ENCODE peak calls at places on chromosomes 1 and 21, in six cellular contexts. One of them, this sample, is unnamed.
A peak's percentile ranks its signal among the peaks of the same experiment; 100 is the strongest.

GRCh38 chr1:216846339-216846738 is 123.1 kb upstream of the ESRRG start:
- DNase-seq in neural progenitor cell: no peak
- DNase-seq in lower lobe of right lung: no peak
- DNase-seq in NT2/D1: no peak
- DNase-seq in body of pancreas: no peak
- DNase-seq in SJSA1: no peak
- DNase-seq in this sample: no peak

GRCh38 chr1:25118554-25118953 is 113.7 kb downstream of the SYF2 start:
- DNase-seq in neural progenitor cell: no peak
- DNase-seq in lower lobe of right lung: no peak
- DNase-seq in NT2/D1: no peak
- DNase-seq in body of pancreas: no peak
- DNase-seq in SJSA1: no peak
- DNase-seq in this sample: no peak

GRCh38 chr1:4120557-4121292 is 220.7 kb upstream of the C1orf174 start:
- DNase-seq in neural progenitor cell: no peak
- DNase-seq in lower lobe of right lung: no peak
- DNase-seq in NT2/D1: no peak
- DNase-seq in body of pancreas: no peak
- DNase-seq in SJSA1: no peak
- DNase-seq in this sample: no peak

GRCh38 chr1:233675893-233676292 is 62.0 kb downstream of the KCNK1 start:
- DNase-seq in neural progenitor cell: no peak
- DNase-seq in lower lobe of right lung: no peak
- DNase-seq in NT2/D1: no peak
- DNase-seq in body of pancreas: no peak
- DNase-seq in SJSA1: no peak
- DNase-seq in this sample: no peak

GRCh38 chr21:37198989-37199924 is 67.9 kb downstream of the VPS26C start:
- DNase-seq in neural progenitor cell: no peak
- DNase-seq in lower lobe of right lung: no peak
- DNase-seq in NT2/D1: no peak
- DNase-seq in body of pancreas: no peak
- DNase-seq in SJSA1: peak; percentile 87
- DNase-seq in this sample: no peak

GRCh38 chr1:73947009-73947408 is 251.0 kb downstream of the LRRIQ3 start:
- DNase-seq in neural progenitor cell: no peak
- DNase-seq in lower lobe of right lung: no peak
- DNase-seq in NT2/D1: no peak
- DNase-seq in body of pancreas: peak; percentile 9
- DNase-seq in SJSA1: no peak
- DNase-seq in this sample: no peak

GRCh38 chr21:32134441-32135159 is 144.2 kb downstream of the MIS18A start:
- DNase-seq in neural progenitor cell: no peak
- DNase-seq in lower lobe of right lung: no peak
- DNase-seq in NT2/D1: no peak
- DNase-seq in body of pancreas: no peak
- DNase-seq in SJSA1: no peak
- DNase-seq in this sample: no peak

GRCh38 chr1:183996396-183996795 is 41.1 kb downstream of the COLGALT2 start:
- DNase-seq in neural progenitor cell: peak; percentile 61
- DNase-seq in lower lobe of right lung: no peak
- DNase-seq in NT2/D1: peak; percentile 42
- DNase-seq in body of pancreas: no peak
- DNase-seq in SJSA1: no peak
- DNase-seq in this sample: no peak

GRCh38 chr1:188129856-188130838 is 1301.4 kb downstream of the PLA2G4A start:
- DNase-seq in neural progenitor cell: no peak
- DNase-seq in lower lobe of right lung: no peak
- DNase-seq in NT2/D1: no peak
- DNase-seq in body of pancreas: no peak
- DNase-seq in SJSA1: no peak
- DNase-seq in this sample: no peak

GRCh38 chr1:175922254-175922881 is 179.0 kb upstream of the TNR start:
- DNase-seq in neural progenitor cell: no peak
- DNase-seq in lower lobe of right lung: no peak
- DNase-seq in NT2/D1: peak; percentile 64
- DNase-seq in body of pancreas: no peak
- DNase-seq in SJSA1: no peak
- DNase-seq in this sample: no peak

GRCh38 chr21:35400233-35400939 is 351.3 kb upstream of the RUNX1 start:
- DNase-seq in neural progenitor cell: peak; percentile 36
- DNase-seq in lower lobe of right lung: no peak
- DNase-seq in NT2/D1: peak; percentile 59
- DNase-seq in body of pancreas: peak; percentile 50
- DNase-seq in SJSA1: no peak
- DNase-seq in this sample: peak; percentile 22

GRCh38 chr1:22184892-22185612 is 42.2 kb upstream of the WNT4 start:
- DNase-seq in neural progenitor cell: peak; percentile 11
- DNase-seq in lower lobe of right lung: peak; percentile 65
- DNase-seq in NT2/D1: no peak
- DNase-seq in body of pancreas: peak; percentile 75
- DNase-seq in SJSA1: no peak
- DNase-seq in this sample: no peak

GRCh38 chr1:209989525-209989924 is 51.5 kb downstream of the SYT14 start:
- DNase-seq in neural progenitor cell: no peak
- DNase-seq in lower lobe of right lung: no peak
- DNase-seq in NT2/D1: no peak
- DNase-seq in body of pancreas: no peak
- DNase-seq in SJSA1: no peak
- DNase-seq in this sample: no peak

GRCh38 chr1:56501888-56502287 is 77.5 kb downstream of the PLPP3 start:
- DNase-seq in neural progenitor cell: no peak
- DNase-seq in lower lobe of right lung: no peak
- DNase-seq in NT2/D1: no peak
- DNase-seq in body of pancreas: no peak
- DNase-seq in SJSA1: no peak
- DNase-seq in this sample: no peak

GRCh38 chr1:202656951-202657646 is 53.2 kb downstream of the SYT2 start:
- DNase-seq in neural progenitor cell: peak; percentile 88
- DNase-seq in lower lobe of right lung: no peak
- DNase-seq in NT2/D1: peak; percentile 89
- DNase-seq in body of pancreas: no peak
- DNase-seq in SJSA1: no peak
- DNase-seq in this sample: peak; percentile 72

GRCh38 chr1:230000439-230001184 is 66.4 kb upstream of the GALNT2 start:
- DNase-seq in neural progenitor cell: no peak
- DNase-seq in lower lobe of right lung: no peak
- DNase-seq in NT2/D1: no peak
- DNase-seq in body of pancreas: no peak
- DNase-seq in SJSA1: no peak
- DNase-seq in this sample: no peak

GRCh38 chr1:234848972-234849641 is 239.1 kb upstream of the IRF2BP2 start:
- DNase-seq in neural progenitor cell: no peak
- DNase-seq in lower lobe of right lung: no peak
- DNase-seq in NT2/D1: no peak
- DNase-seq in body of pancreas: peak; percentile 45
- DNase-seq in SJSA1: peak; percentile 75
- DNase-seq in this sample: no peak

GRCh38 chr1:37995773-37996379 is 6.1 kb upstream of the SF3A3 start:
- DNase-seq in neural progenitor cell: peak; percentile 72
- DNase-seq in lower lobe of right lung: peak; percentile 82
- DNase-seq in NT2/D1: no peak
- DNase-seq in body of pancreas: peak; percentile 54
- DNase-seq in SJSA1: peak; percentile 96
- DNase-seq in this sample: no peak

GRCh38 chr1:228793032-228793431 is 57.8 kb downstream of the RHOU start:
- DNase-seq in neural progenitor cell: no peak
- DNase-seq in lower lobe of right lung: no peak
- DNase-seq in NT2/D1: no peak
- DNase-seq in body of pancreas: no peak
- DNase-seq in SJSA1: no peak
- DNase-seq in this sample: no peak

GRCh38 chr1:105914403-105914802 is 1142.1 kb upstream of the PRMT6 start:
- DNase-seq in neural progenitor cell: peak; percentile 17
- DNase-seq in lower lobe of right lung: no peak
- DNase-seq in NT2/D1: no peak
- DNase-seq in body of pancreas: peak; percentile 7
- DNase-seq in SJSA1: no peak
- DNase-seq in this sample: no peak

GRCh38 chr1:10306435-10306834 is 92.4 kb upstream of the PGD start:
- DNase-seq in neural progenitor cell: no peak
- DNase-seq in lower lobe of right lung: no peak
- DNase-seq in NT2/D1: no peak
- DNase-seq in body of pancreas: no peak
- DNase-seq in SJSA1: no peak
- DNase-seq in this sample: no peak

GRCh38 chr1:26786437-26787380 is 1.0 kb upstream of the PIGV start:
- DNase-seq in neural progenitor cell: peak; percentile 72
- DNase-seq in lower lobe of right lung: peak; percentile 66
- DNase-seq in NT2/D1: no peak
- DNase-seq in body of pancreas: peak; percentile 59
- DNase-seq in SJSA1: peak; percentile 88
- DNase-seq in this sample: no peak

GRCh38 chr1:95176859-95177258 is 57.2 kb upstream of the RWDD3 start:
- DNase-seq in neural progenitor cell: no peak
- DNase-seq in lower lobe of right lung: no peak
- DNase-seq in NT2/D1: no peak
- DNase-seq in body of pancreas: no peak
- DNase-seq in SJSA1: no peak
- DNase-seq in this sample: no peak

GRCh38 chr1:79431341-79431740 is 424.8 kb upstream of the ADGRL4 start:
- DNase-seq in neural progenitor cell: no peak
- DNase-seq in lower lobe of right lung: no peak
- DNase-seq in NT2/D1: no peak
- DNase-seq in body of pancreas: no peak
- DNase-seq in SJSA1: no peak
- DNase-seq in this sample: no peak

DNA sequence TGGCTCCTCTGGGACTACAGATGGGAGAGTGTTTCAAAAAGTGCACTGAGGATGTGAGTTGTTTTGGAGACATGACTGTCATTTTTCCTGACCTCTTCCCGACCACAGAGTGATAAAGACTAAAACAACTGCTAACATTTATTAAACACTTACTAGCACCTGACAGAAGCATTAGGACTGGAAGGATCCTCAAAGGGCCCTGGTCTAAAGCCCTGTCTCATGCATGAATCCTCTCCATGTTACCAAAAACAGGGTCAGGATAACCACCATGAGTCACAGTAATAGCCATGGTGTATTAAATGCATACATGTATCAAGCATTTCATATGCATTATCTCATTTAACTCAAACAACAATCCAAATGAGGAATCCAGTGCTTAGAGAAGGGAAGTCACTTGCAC is 11.5 kb downstream of the CYB5RL start:
- DNase-seq in neural progenitor cell: no peak
- DNase-seq in lower lobe of right lung: no peak
- DNase-seq in NT2/D1: no peak
- DNase-seq in body of pancreas: no peak
- DNase-seq in SJSA1: no peak
- DNase-seq in this sample: no peak
- H3K4me1 ChIP-seq in neural progenitor cell: no peaks in the 10 kb centered on the region
- H3K4me1 ChIP-seq in lower lobe of right lung: no peaks in the 10 kb centered on the region
- H3K4me1 ChIP-seq in NT2/D1: no peaks in the 10 kb centered on the region
- H3K4me1 ChIP-seq in body of pancreas: no peaks in the 10 kb centered on the region
- H3K4me1 ChIP-seq in SJSA1: no peaks in the 10 kb centered on the region
- H3K4me1 ChIP-seq in this sample: no peaks in the 10 kb centered on the region

DNA sequence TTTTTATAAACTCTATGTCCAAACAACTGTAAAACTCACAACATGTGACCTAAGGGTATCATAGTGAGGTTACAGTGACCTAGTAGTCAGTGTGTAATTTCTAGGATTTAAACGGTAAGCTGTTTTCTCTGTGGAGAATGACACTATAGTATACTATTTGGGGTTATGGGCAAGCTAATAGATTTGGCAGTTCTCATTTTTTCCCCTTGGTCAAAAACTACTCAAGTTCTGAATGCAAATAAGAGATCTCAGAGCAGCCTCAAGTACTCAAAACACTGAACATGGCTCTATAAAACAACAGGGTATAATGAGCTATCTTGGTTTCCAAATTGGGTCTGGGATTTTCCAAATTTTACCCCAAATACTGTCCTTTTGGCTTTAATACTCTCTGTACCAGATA is 88.5 kb upstream of the HMCN1 start:
- DNase-seq in neural progenitor cell: no peak
- DNase-seq in lower lobe of right lung: no peak
- DNase-seq in NT2/D1: no peak
- DNase-seq in body of pancreas: no peak
- DNase-seq in SJSA1: no peak
- DNase-seq in this sample: no peak
- H3K9me3 ChIP-seq in neural progenitor cell: no peaks in the 10 kb centered on the region
- H3K9me3 ChIP-seq in lower lobe of right lung: peaks cover 6% of the 10 kb centered on the region
- H3K9me3 ChIP-seq in NT2/D1: peaks cover 68% of the 10 kb centered on the region
- H3K9me3 ChIP-seq in body of pancreas: no peaks in the 10 kb centered on the region
- H3K9me3 ChIP-seq in SJSA1: peaks cover 7% of the 10 kb centered on the region
- H3K9me3 ChIP-seq in this sample: peaks cover 2% of the 10 kb centered on the region

GRCh38 chr1:115746021-115746690 is 22.4 kb downstream of the CASQ2 start:
- DNase-seq in neural progenitor cell: no peak
- DNase-seq in lower lobe of right lung: no peak
- DNase-seq in NT2/D1: no peak
- DNase-seq in body of pancreas: no peak
- DNase-seq in SJSA1: no peak
- DNase-seq in this sample: no peak
- H3K4me1 ChIP-seq in neural progenitor cell: no peaks in the 10 kb centered on the region
- H3K4me1 ChIP-seq in lower lobe of right lung: no peaks in the 10 kb centered on the region
- H3K4me1 ChIP-seq in NT2/D1: no peaks in the 10 kb centered on the region
- H3K4me1 ChIP-seq in body of pancreas: no peaks in the 10 kb centered on the region
- H3K4me1 ChIP-seq in SJSA1: peaks cover 9% of the 10 kb centered on the region
- H3K4me1 ChIP-seq in this sample: no peaks in the 10 kb centered on the region

DNA sequence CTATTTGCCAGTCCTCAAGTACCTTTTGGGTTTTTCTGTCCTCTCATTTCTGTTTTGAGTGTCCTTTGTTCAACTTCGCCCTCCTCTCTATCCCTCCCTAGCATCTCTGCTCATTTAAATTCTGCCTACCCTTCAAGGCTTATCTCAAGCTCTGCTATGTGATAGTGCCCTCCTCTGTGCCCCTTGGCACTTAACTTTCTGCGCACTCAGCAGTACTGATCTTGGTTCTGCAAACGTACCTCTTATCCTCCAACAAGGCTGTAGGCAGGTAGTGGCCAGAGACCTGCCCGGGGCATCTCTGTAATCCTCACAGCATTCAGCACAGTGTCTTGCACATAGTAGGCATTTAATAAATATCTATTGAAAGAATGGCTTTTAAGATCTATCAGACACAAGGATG is 5.3 kb upstream of the IL20 start:
- DNase-seq in neural progenitor cell: no peak
- DNase-seq in lower lobe of right lung: no peak
- DNase-seq in NT2/D1: no peak
- DNase-seq in body of pancreas: no peak
- DNase-seq in SJSA1: peak; percentile 22
- DNase-seq in this sample: no peak
- H3K9me3 ChIP-seq in neural progenitor cell: no peaks in the 10 kb centered on the region
- H3K9me3 ChIP-seq in lower lobe of right lung: no peaks in the 10 kb centered on the region
- H3K9me3 ChIP-seq in NT2/D1: no peaks in the 10 kb centered on the region
- H3K9me3 ChIP-seq in body of pancreas: no peaks in the 10 kb centered on the region
- H3K9me3 ChIP-seq in SJSA1: no peaks in the 10 kb centered on the region
- H3K9me3 ChIP-seq in this sample: no peaks in the 10 kb centered on the region

DNA sequence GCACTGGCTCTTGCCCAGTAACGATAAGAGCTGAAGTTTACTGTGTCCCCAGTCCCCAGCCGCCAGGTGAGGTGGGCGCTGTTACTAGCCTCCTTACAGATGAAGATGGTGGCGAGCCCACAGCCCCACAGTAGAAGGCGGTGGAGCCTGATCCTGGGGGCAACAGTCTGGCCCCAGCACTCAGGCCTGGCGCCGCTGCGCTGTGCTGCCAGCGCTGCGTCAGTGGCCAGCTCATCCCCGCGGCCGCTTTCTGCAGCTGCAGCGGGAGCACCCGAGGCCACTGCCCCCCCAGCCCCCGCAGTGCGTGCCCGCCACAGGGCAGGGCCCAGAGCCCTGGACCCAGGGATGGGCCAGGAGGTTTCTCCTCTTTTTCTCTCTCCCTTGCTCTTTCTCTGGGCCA is 13.3 kb downstream of the H6PD start:
- DNase-seq in neural progenitor cell: no peak
- DNase-seq in lower lobe of right lung: no peak
- DNase-seq in NT2/D1: no peak
- DNase-seq in body of pancreas: no peak
- DNase-seq in SJSA1: no peak
- DNase-seq in this sample: no peak
- H3K4me1 ChIP-seq in neural progenitor cell: peaks cover 38% of the 10 kb centered on the region
- H3K4me1 ChIP-seq in lower lobe of right lung: peaks cover 65% of the 10 kb centered on the region
- H3K4me1 ChIP-seq in NT2/D1: peaks cover 17% of the 10 kb centered on the region
- H3K4me1 ChIP-seq in body of pancreas: peaks cover 76% of the 10 kb centered on the region
- H3K4me1 ChIP-seq in SJSA1: no peaks in the 10 kb centered on the region
- H3K4me1 ChIP-seq in this sample: peaks cover 9% of the 10 kb centered on the region

This sample was measured in iPS DF 6.9.